ENCODE peak calls at places on chromosomes 13 and 19, in four cellular contexts. L is cortex of kidney, F is mucosa of descending colon, O is T-helper 9 cell. Y is an unnamed sample.

GRCh38 chr13:98089246-98089645 is 53.6 kb upstream of the FARP1 start:
- DNase-seq in L (no peak), F (no peak), O (no peak), Y (peak)

GRCh38 chr19:50222691-50223438 is 19.4 kb downstream of the MYH14 start:
- DNase-seq in L (no peak), F (no peak), O (no peak), Y (no peak)

GRCh38 chr13:51781246-51782022 is 22.5 kb downstream of the DHRS12 start:
- DNase-seq in L (no peak), F (no peak), O (no peak), Y (peak)

GRCh38 chr13:103351035-103351828 is 285.0 kb upstream of the SLC10A2 start:
- DNase-seq in L (no peak), F (no peak), O (no peak), Y (peak)

GRCh38 chr13:31638577-31638976 is 100.7 kb upstream of the RXFP2 start:
- DNase-seq in L (no peak), F (no peak), O (no peak), Y (peak)

GRCh38 chr13:75258159-75258782 is 223.7 kb downstream of the TBC1D4 start:
- DNase-seq in L (no peak), F (no peak), O (no peak), Y (peak)

GRCh38 chr19:14553042-14553938 is 18.6 kb downstream of the NDUFB7 start:
- DNase-seq in L (no peak), F (no peak), O (no peak), Y (no peak)

GRCh38 chr19:8320564-8321066 is 560 bp downstream of the NDUFA7 start:
- DNase-seq in L (no peak), F (no peak), O (no peak), Y (no peak)

GRCh38 chr13:95571941-95572340 is 19.4 kb downstream of the CLDN10 start:
- DNase-seq in L (no peak), F (no peak), O (no peak), Y (no peak)

GRCh38 chr19:29587518-29587986 is 18.5 kb upstream of the POP4 start:
- DNase-seq in L (no peak), F (no peak), O (no peak), Y (peak)

GRCh38 chr13:60273971-60274370 is 110.2 kb upstream of the DIAPH3 start:
- DNase-seq in L (no peak), F (no peak), O (no peak), Y (no peak)

GRCh38 chr13:39776439-39776838 is 121.0 kb downstream of the COG6 start:
- DNase-seq in L (no peak), F (no peak), O (no peak), Y (peak)

GRCh38 chr13:42946927-42947326 is 45.1 kb downstream of the EPSTI1 start:
- DNase-seq in L (no peak), F (no peak), O (no peak), Y (peak)

GRCh38 chr19:4446801-4447200 is 10.8 kb downstream of the UBXN6 start:
- DNase-seq in L (no peak), F (no peak), O (no peak), Y (no peak)

GRCh38 chr19:48635966-48636858 is 967 bp downstream of the DBP start:
- DNase-seq in L (no peak), F (peak), O (no peak), Y (no peak)

GRCh38 chr19:32599736-32600157 is 18.8 kb downstream of the PDCD5 start:
- DNase-seq in L (no peak), F (no peak), O (peak), Y (peak)

GRCh38 chr13:80945328-80945727 is 604.4 kb upstream of the SPRY2 start:
- DNase-seq in L (no peak), F (no peak), O (no peak), Y (no peak)

Y was measured in iris pigment epithelial cell.